ENCODE peak calls at places on chromosomes 16 and 17, in five cellular contexts. A is A549, D is heart left ventricle, F is kidney, J is breast epithelium. N is an unnamed sample.

GRCh38 chr17:39629494-39629880 is 2.7 kb downstream of the PPP1R1B start:
- DNase-seq in A (no peak), D (no peak), F (no peak), J (no peak), N (peak; percentile 80)

GRCh38 chr16:53518550-53519416 is 15.8 kb upstream of the AKTIP start:
- DNase-seq in A (no peak), D (peak; percentile 74), F (no peak), J (no peak), N (peak; percentile 71)

GRCh38 chr16:907819-908218 is 63.0 kb downstream of the LMF1 start:
- DNase-seq in A (no peak), D (no peak), F (peak; percentile 45), J (no peak), N (no peak)

GRCh38 chr16:52756812-52757517 is 210.0 kb upstream of the TOX3 start:
- DNase-seq in A (no peak), D (no peak), F (no peak), J (no peak), N (peak; percentile 11)

GRCh38 chr17:61465550-61466237 is 13.5 kb downstream of the TBX4 start:
- DNase-seq in A (no peak), D (no peak), F (peak; percentile 39), J (no peak), N (no peak)

GRCh38 chr16:79713609-79714309 is 113.2 kb upstream of the MAF start:
- DNase-seq in A (no peak), D (no peak), F (no peak), J (no peak), N (no peak)

GRCh38 chr17:68057531-68057952 is 22.0 kb downstream of the KPNA2 start:
- DNase-seq in A (no peak), D (no peak), F (no peak), J (no peak), N (peak; percentile 35)

GRCh38 chr16:19718624-19718965 is 524 bp downstream of the IQCK start:
- DNase-seq in A (peak; percentile 25), D (no peak), F (peak; percentile 80), J (no peak), N (no peak)

GRCh38 chr17:81399481-81400153 is 4.4 kb downstream of the BAHCC1 start:
- DNase-seq in A (no peak), D (no peak), F (no peak), J (no peak), N (no peak)

DNA sequence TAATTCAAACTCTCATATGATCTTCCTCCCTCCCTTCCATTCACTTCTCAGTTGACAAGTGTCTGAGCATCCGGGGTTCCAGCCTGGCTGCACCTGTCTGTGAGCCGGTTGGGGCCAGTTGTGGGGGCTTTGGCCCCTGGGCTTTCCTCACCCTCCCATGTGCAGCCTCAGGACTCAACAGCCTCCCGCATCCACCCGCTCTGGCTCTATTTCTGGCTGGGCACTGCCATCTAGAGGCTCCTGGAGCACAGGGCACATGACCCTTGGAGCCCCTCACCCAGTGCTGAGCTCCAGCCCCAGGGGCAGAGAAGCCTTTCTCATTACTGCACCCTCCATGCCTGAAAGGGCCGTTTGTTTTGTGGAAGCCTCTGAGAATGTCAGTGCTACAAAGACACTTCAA is 43.3 kb downstream of the HAPSTR1 start:
- DNase-seq in A (peak; percentile 69), D (peak; percentile 26), F (peak; percentile 69), J (no peak), N (peak; percentile 63)
- H3K27ac ChIP-seq in A (no peak overlapping the region), D (no peak overlapping the region), F (no peak overlapping the region), J (no peak overlapping the region), N (no peak overlapping the region)

DNA sequence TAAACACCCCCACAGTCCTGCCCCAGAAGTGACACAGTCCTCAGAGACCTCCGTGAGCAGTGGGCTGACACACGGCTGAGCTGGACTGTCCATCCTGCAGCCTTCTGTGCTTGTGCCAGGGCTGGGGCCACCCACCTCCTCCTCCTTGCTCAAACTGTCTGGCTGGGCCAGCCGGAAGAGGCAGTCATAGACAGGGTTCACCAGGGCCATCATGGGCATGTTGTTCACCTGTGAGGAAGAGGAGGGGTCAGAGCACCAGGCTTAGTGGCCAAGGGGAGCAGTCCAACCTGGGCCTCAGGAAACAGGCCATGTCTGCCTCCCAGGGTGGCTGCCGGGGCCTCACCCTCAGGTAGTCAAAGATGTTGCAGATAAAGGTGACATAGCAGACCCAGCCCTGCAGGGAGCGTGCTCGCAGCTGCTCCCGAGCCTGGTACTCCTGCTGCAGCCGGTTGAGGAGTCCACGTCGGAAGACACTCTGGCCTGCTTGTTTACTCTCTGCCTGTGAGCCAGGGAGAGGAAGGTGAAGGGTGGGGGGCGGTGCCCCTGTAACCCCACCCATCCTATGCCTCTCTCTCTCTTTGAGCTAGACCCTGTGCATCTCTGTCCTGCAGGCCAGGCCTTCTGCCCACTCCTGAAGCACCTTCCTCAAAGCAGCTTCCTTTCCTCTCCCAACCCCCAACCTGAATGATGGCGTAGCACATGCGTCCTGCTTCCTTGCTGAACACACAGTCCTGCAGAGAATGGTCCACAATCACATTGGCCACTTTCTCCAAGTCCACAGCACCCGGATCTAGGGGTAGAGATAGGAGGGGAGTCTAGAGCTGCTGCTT is 3.4 kb downstream of the MIF4GD start:
- DNase-seq in A (no peak), D (no peak), F (no peak), J (no peak), N (peak; percentile 66)
- H3K27ac ChIP-seq in A (no peak overlapping the region), D (no peak overlapping the region), F (no peak overlapping the region), J (no peak overlapping the region), N (peak overlapping the region; percentile 3)

GRCh38 chr17:42303694-42304093 is 15.4 kb downstream of the STAT5A start:
- DNase-seq in A (no peak), D (no peak), F (no peak), J (no peak), N (no peak)
- H3K27ac ChIP-seq in A (no peak overlapping the region), D (no peak overlapping the region), F (no peak overlapping the region), J (no peak overlapping the region), N (no peak overlapping the region)

GRCh38 chr16:11167581-11167980 is 88.4 kb downstream of the SOCS1 start:
- DNase-seq in A (no peak), D (no peak), F (no peak), J (no peak), N (no peak)

GRCh38 chr16:11170696-11171447 is 85.1 kb downstream of the SOCS1 start:
- DNase-seq in A (no peak), D (no peak), F (no peak), J (no peak), N (no peak)

GRCh38 chr16:11165894-11166665 is 89.9 kb downstream of the SOCS1 start:
- DNase-seq in A (no peak), D (no peak), F (peak; percentile 52), J (no peak), N (no peak)

GRCh38 chr16:11170201-11170600 is 85.8 kb downstream of the SOCS1 start:
- DNase-seq in A (no peak), D (no peak), F (no peak), J (no peak), N (no peak)

DNA sequence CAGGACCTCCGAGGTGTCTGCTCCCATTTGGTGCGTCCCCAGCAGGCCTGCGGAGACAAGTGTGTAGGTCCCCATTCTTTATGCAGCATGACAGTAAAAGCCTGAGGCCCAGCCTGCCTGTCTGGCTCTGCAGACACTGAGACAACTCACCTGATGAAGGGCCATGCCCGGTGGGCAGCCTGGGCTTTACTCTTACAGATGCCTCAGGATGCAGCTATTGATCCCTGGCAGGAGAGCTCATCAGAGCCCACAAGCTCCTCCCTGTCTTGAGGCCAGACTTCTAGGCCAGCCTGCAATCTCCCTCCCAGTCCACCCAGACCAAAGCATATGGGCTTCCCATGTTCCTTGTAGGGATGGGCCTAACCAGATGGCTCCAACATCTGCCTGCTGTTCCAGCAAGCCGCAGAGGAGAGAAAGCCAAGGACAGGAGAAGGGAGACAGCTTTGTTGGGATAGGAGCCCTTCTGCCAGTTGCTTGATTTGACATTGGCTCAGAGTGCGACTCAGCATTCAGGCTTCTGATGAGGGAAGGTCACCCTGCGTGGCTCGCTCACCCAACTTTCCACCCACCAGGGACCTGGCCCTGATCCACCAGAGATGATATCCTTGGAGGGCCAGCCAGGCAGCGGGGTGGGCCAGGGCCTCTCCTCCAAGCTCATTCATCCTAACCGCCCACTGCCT is 87.5 kb downstream of the SOCS1 start:
- DNase-seq in A (no peak), D (peak; percentile 37), F (no peak), J (no peak), N (no peak)
- H3K27ac ChIP-seq in A (no peak overlapping the region), D (peak overlapping the region; percentile 44), F (no peak overlapping the region), J (no peak overlapping the region), N (no peak overlapping the region)

GRCh38 chr17:2061441-2061797 is 6.5 kb downstream of the HIC1 start:
- DNase-seq in A (no peak), D (no peak), F (no peak), J (no peak), N (no peak)

GRCh38 chr17:2063306-2064146 is 8.6 kb downstream of the HIC1 start:
- DNase-seq in A (no peak), D (no peak), F (peak; percentile 70), J (no peak), N (peak; percentile 39)

GRCh38 chr17:2064147-2064489 is 9.2 kb downstream of the HIC1 start:
- DNase-seq in A (no peak), D (no peak), F (no peak), J (no peak), N (no peak)

GRCh38 chr17:2060681-2061440 is 6.0 kb downstream of the HIC1 start:
- DNase-seq in A (no peak), D (no peak), F (peak; percentile 81), J (no peak), N (no peak)

DNA sequence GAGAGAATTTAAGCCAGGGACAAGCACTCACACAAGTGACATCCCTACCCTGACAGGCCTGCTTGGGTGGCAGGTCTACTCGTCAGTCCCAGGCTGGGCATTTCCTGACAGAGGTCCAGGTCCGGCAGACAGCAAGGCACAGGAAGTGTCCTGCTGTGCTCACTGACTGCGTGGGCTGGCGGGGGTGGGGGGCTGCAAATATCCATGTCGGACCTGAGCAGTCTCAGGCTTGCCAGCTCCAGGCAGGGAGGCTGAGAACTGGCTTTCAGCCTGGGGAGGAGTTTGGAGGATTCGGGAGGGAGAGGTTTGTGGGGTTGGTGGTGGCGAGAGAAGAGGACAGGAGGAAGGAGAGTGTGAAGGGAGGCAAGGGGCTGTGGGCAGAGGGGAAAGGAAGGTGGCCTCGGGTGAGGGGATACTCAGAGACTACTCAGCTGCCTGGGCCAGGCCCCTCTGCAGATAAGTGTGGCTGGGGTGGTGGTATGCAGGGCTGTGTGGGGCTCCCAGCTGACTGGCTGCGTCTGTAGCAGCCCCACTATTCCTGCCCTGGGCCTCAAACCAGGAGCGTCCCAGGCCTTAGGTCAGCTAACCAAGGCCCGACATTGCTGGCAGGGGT is 7.8 kb downstream of the HIC1 start:
- DNase-seq in A (no peak), D (no peak), F (peak; percentile 70), J (no peak), N (no peak)
- H3K27ac ChIP-seq in A (no peak overlapping the region), D (peak overlapping the region; percentile 67), F (peak overlapping the region; percentile 60), J (peak overlapping the region; percentile 89), N (peak overlapping the region; percentile 90)

GRCh38 chr17:64736804-64737492 is 74.8 kb upstream of the SMURF2 start:
- DNase-seq in A (no peak), D (no peak), F (no peak), J (no peak), N (peak; percentile 50)
- H3K27ac ChIP-seq in A (no peak overlapping the region), D (no peak overlapping the region), F (no peak overlapping the region), J (no peak overlapping the region), N (no peak overlapping the region)

N was measured in transverse colon.